ENCODE peak calls at places on chromosomes 11 and 22, in seven cellular contexts. J, I, S, R, E, M and O are unnamed samples. For H3K4me1, the result is how much of the 10 kb centered on the place peaks cover.

GRCh38 chr22:37909756-37910155 is 3.7 kb downstream of the MICALL1 start:
- DNase-seq in J (no peak), I (no peak), S (no peak), R (no peak), E (no peak), M (no peak), O (no peak)

GRCh38 chr11:71482746-71483364 is 29.9 kb downstream of the NADSYN1 start:
- DNase-seq in J (no peak), I (no peak), S (no peak), R (no peak), E (no peak), M (no peak), O (no peak)

GRCh38 chr22:46547883-46548244 is 10.4 kb upstream of the CELSR1 start:
- DNase-seq in J (peak), I (peak), S (no peak), R (no peak), E (no peak), M (no peak), O (no peak)

GRCh38 chr11:96122601-96123044 is 198.7 kb upstream of the MTMR2 start:
- DNase-seq in J (no peak), I (peak), S (no peak), R (no peak), E (no peak), M (no peak), O (no peak)

GRCh38 chr11:65362966-65363365 is 8.4 kb downstream of the TIGD3 start:
- DNase-seq in J (no peak), I (no peak), S (no peak), R (no peak), E (no peak), M (no peak), O (no peak)

GRCh38 chr22:21937041-21937820 is 15.4 kb downstream of the PPM1F start:
- DNase-seq in J (no peak), I (peak), S (no peak), R (no peak), E (peak), M (no peak), O (no peak)

GRCh38 chr11:10488121-10488580 is 33.1 kb downstream of the AMPD3 start:
- DNase-seq in J (no peak), I (peak), S (no peak), R (peak), E (peak), M (no peak), O (peak)

GRCh38 chr11:86108890-86109638 is 40.2 kb upstream of the PICALM start:
- DNase-seq in J (no peak), I (no peak), S (no peak), R (no peak), E (no peak), M (no peak), O (no peak)

GRCh38 chr11:59102259-59102765 is 4.7 kb upstream of the FAM111B start:
- DNase-seq in J (peak), I (peak), S (peak), R (peak), E (peak), M (peak), O (peak)

GRCh38 chr11:71418643-71419042 is 29.6 kb downstream of the DHCR7 start:
- DNase-seq in J (no peak), I (no peak), S (no peak), R (no peak), E (no peak), M (no peak), O (no peak)

GRCh38 chr11:8947230-8947943 is 4.6 kb upstream of the ASCL3 start:
- DNase-seq in J (no peak), I (no peak), S (no peak), R (no peak), E (no peak), M (no peak), O (no peak)

GRCh38 chr11:18774801-18775200 is 16.8 kb downstream of the PTPN5 start:
- DNase-seq in J (no peak), I (no peak), S (no peak), R (no peak), E (no peak), M (no peak), O (no peak)

GRCh38 chr11:77672276-77672675 is 34.7 kb upstream of the CLNS1A start:
- DNase-seq in J (peak), I (peak), S (no peak), R (no peak), E (no peak), M (no peak), O (no peak)

GRCh38 chr11:2717561-2717960 is 17.8 kb upstream of the KCNQ1OT1 start:
- DNase-seq in J (no peak), I (no peak), S (no peak), R (no peak), E (no peak), M (no peak), O (no peak)

GRCh38 chr11:47607380-47607779 is 13.2 kb upstream of the C1QTNF4 start:
- DNase-seq in J (peak), I (no peak), S (no peak), R (no peak), E (no peak), M (no peak), O (no peak)

GRCh38 chr11:2968501-2968900 is 23.6 kb downstream of the NAP1L4 start:
- DNase-seq in J (no peak), I (no peak), S (no peak), R (no peak), E (no peak), M (no peak), O (no peak)

GRCh38 chr11:68099474-68100405 is 21.4 kb downstream of the CHKA start:
- DNase-seq in J (peak), I (peak), S (no peak), R (no peak), E (peak), M (no peak), O (no peak)

GRCh38 chr11:3126207-3126865 is 38.8 kb downstream of the OSBPL5 start:
- DNase-seq in J (no peak), I (peak), S (no peak), R (no peak), E (no peak), M (no peak), O (no peak)

GRCh38 chr11:75014129-75014528 is 25.4 kb downstream of the NEU3 start:
- DNase-seq in J (peak), I (peak), S (no peak), R (no peak), E (no peak), M (no peak), O (no peak)

GRCh38 chr11:64516226-64516625 is 74.8 kb upstream of the SLC22A12 start:
- DNase-seq in J (no peak), I (no peak), S (peak), R (peak), E (no peak), M (no peak), O (no peak)

DNA sequence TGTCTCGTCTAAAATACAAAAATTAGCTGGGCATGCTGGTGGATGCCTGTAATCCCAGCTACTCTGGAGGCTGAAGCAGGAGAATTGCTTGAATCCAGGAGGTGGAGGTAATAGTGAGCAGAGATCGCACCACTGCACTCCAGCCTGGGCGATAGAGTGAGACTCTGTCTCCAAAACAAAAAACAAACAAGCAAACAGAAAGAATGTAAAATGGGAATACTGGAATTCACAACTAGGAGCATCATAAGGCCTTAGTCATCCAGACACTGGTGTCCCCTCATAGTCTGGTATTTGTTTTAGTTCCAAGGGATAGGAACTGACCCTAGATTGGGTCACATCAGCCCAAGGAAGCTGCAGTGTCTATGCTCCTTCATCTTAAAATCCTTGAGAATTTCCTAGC is 520.8 kb downstream of the NELL1 start:
- DNase-seq in J (no peak), I (no peak), S (no peak), R (no peak), E (no peak), M (no peak), O (no peak)
- H3K27ac ChIP-seq in J (no peak), I (no peak), S (no peak), R (no peak), E (no peak), M (no peak), O (no peak)

DNA sequence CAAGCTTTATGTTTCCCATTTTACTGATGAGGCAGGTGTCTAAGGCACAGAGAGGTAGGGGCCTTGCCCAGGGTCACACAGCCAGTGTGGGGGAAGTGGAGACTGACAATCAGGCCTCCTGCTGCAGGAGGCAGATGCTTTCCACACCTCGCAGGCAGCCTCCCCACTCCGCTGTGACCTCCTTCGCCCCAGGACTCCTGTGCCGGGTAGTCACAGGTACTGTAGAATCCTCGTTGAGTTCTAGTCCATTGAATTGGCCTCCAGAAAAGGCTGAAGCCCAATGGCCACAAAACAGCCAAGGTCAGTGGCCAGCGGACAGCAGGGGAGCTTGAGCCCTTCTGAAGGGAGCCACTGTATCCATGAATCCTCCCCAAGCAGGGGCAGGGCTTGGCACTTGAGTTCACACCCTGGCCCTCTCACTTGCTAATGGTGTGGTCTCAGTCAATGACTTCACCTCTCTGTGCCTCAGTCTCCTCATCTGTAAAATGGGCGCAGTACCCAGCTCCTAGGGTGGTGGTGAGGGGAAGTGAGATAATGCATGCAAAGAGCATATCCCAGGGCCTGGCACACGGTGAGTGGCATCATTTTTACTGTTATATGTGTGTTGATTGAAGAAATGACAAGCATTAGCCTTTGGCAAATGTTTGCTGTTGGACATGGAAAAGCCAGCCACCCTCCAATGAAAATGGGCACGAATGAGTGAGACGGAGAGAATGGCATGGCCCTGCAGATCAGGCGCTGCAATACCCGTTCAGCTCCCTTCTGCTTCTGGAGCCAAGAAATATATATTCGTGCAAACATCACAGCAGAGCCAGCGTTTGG is 1.2 kb upstream of the FXYD2 start:
- DNase-seq in J (no peak), I (no peak), S (no peak), R (peak), E (peak), M (no peak), O (no peak)
- H3K4me1 ChIP-seq in J (under half), I (under half), S (under half), R (under half), E (under half), M (half or more), O (under half)

GRCh38 chr11:36073411-36074203 is 129.7 kb downstream of the LDLRAD3 start:
- DNase-seq in J (peak), I (peak), S (no peak), R (no peak), E (peak), M (no peak), O (no peak)
- H3K27ac ChIP-seq in J (no peak), I (no peak), S (no peak), R (no peak), E (no peak), M (no peak), O (no peak)

GRCh38 chr22:42893366-42894150 is 36.5 kb upstream of the ARFGAP3 start:
- DNase-seq in J (no peak), I (no peak), S (no peak), R (no peak), E (no peak), M (no peak), O (no peak)
- H3K4me1 ChIP-seq in J (under half), I (under half), S (under half), R (under half), E (half or more), M (under half), O (under half)

GRCh38 chr11:128576555-128576954 is 10.8 kb downstream of the ETS1 start:
- DNase-seq in J (no peak), I (no peak), S (no peak), R (no peak), E (no peak), M (no peak), O (no peak)

GRCh38 chr11:128575174-128575955 is 12.0 kb downstream of the ETS1 start:
- DNase-seq in J (peak), I (no peak), S (no peak), R (no peak), E (no peak), M (no peak), O (peak)

GRCh38 chr11:128574576-128575011 is 12.8 kb downstream of the ETS1 start:
- DNase-seq in J (no peak), I (peak), S (no peak), R (no peak), E (no peak), M (no peak), O (no peak)

GRCh38 chr11:128573674-128574073 is 13.7 kb downstream of the ETS1 start:
- DNase-seq in J (peak), I (peak), S (no peak), R (no peak), E (no peak), M (no peak), O (no peak)

DNA sequence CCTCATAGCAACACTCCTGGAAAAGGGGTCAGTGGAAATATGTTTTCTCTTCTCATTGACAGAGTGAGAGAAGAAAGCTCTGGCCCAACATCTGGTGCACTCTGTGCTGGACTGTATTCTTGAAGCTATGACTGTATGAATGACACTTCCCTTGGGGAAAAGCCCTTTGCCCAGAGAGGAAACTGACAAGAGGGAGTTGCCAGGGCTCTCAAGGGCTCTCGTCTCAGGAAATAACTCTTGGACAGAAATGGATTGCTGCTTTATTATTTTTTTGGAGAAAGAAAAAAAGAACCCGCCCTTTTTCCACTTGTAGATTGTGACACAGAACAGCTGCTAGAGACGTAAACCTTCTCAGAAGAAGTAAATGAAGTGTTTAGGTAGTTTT is 11.4 kb downstream of the ETS1 start:
- DNase-seq in J (peak), I (no peak), S (no peak), R (no peak), E (no peak), M (no peak), O (no peak)
- H3K27ac ChIP-seq in J (no peak), I (no peak), S (no peak), R (no peak), E (no peak), M (no peak), O (peak)